ENCODE peak calls at places on chromosome 9, in six cellular contexts. One of them, this sample, is unnamed.

GRCh38 chr9:3553076-3553765 is 27.4 kb upstream of the RFX3 start:
- DNase-seq in foreskin keratinocyte: no peak
- DNase-seq in CD8-positive, alpha-beta T cell: no peak
- DNase-seq in dorsolateral prefrontal cortex: no peak
- DNase-seq in heart left ventricle: no peak
- DNase-seq in fibroblast of lung: no peak
- DNase-seq in this sample: no peak

GRCh38 chr9:133991211-133991921 is 758 bp downstream of the VAV2 start:
- DNase-seq in foreskin keratinocyte: no peak
- DNase-seq in CD8-positive, alpha-beta T cell: no peak
- DNase-seq in dorsolateral prefrontal cortex: no peak
- DNase-seq in fibroblast of lung: no peak
- DNase-seq in heart left ventricle: no peak
- DNase-seq in this sample: no peak

GRCh38 chr9:97984188-97985057 is 1.3 kb downstream of the ANP32B start:
- DNase-seq in fibroblast of lung: peak; percentile 75
- DNase-seq in heart left ventricle: peak; percentile 81
- DNase-seq in foreskin keratinocyte: no peak
- DNase-seq in dorsolateral prefrontal cortex: peak; percentile 77
- DNase-seq in CD8-positive, alpha-beta T cell: peak; percentile 81
- DNase-seq in this sample: no peak

GRCh38 chr9:108436470-108436869 is 419.3 kb downstream of the ACTL7B start:
- DNase-seq in dorsolateral prefrontal cortex: no peak
- DNase-seq in CD8-positive, alpha-beta T cell: no peak
- DNase-seq in fibroblast of lung: peak; percentile 48
- DNase-seq in heart left ventricle: no peak
- DNase-seq in foreskin keratinocyte: no peak
- DNase-seq in this sample: no peak

GRCh38 chr9:107137495-107138202 is 145.4 kb upstream of the RAD23B start:
- DNase-seq in dorsolateral prefrontal cortex: no peak
- DNase-seq in foreskin keratinocyte: no peak
- DNase-seq in CD8-positive, alpha-beta T cell: no peak
- DNase-seq in fibroblast of lung: no peak
- DNase-seq in heart left ventricle: no peak
- DNase-seq in this sample: no peak

GRCh38 chr9:23799521-23799920 is 26.5 kb downstream of the ELAVL2 start:
- DNase-seq in heart left ventricle: no peak
- DNase-seq in dorsolateral prefrontal cortex: no peak
- DNase-seq in CD8-positive, alpha-beta T cell: no peak
- DNase-seq in fibroblast of lung: no peak
- DNase-seq in foreskin keratinocyte: no peak
- DNase-seq in this sample: no peak

GRCh38 chr9:127004946-127005769 is 90.6 kb downstream of the RALGPS1 start:
- DNase-seq in foreskin keratinocyte: peak; percentile 23
- DNase-seq in fibroblast of lung: peak; percentile 73
- DNase-seq in heart left ventricle: no peak
- DNase-seq in CD8-positive, alpha-beta T cell: peak; percentile 84
- DNase-seq in dorsolateral prefrontal cortex: no peak
- DNase-seq in this sample: peak; percentile 40

GRCh38 chr9:131868766-131869165 is 128.9 kb upstream of the RAPGEF1 start:
- DNase-seq in foreskin keratinocyte: no peak
- DNase-seq in dorsolateral prefrontal cortex: no peak
- DNase-seq in CD8-positive, alpha-beta T cell: no peak
- DNase-seq in fibroblast of lung: peak; percentile 4
- DNase-seq in heart left ventricle: no peak
- DNase-seq in this sample: no peak

GRCh38 chr9:137411670-137412380 is 11.1 kb downstream of the EXD3 start:
- DNase-seq in CD8-positive, alpha-beta T cell: no peak
- DNase-seq in heart left ventricle: peak; percentile 89
- DNase-seq in dorsolateral prefrontal cortex: no peak
- DNase-seq in foreskin keratinocyte: peak; percentile 49
- DNase-seq in fibroblast of lung: peak; percentile 94
- DNase-seq in this sample: peak; percentile 63

GRCh38 chr9:37425298-37425752 is 2.8 kb downstream of the GRHPR start:
- DNase-seq in fibroblast of lung: peak; percentile 27
- DNase-seq in heart left ventricle: no peak
- DNase-seq in CD8-positive, alpha-beta T cell: no peak
- DNase-seq in dorsolateral prefrontal cortex: no peak
- DNase-seq in foreskin keratinocyte: no peak
- DNase-seq in this sample: no peak

GRCh38 chr9:77707696-77708095 is 59.6 kb upstream of the GNA14 start:
- DNase-seq in foreskin keratinocyte: peak; percentile 88
- DNase-seq in dorsolateral prefrontal cortex: no peak
- DNase-seq in CD8-positive, alpha-beta T cell: no peak
- DNase-seq in heart left ventricle: peak; percentile 39
- DNase-seq in fibroblast of lung: peak; percentile 100
- DNase-seq in this sample: peak; percentile 74

GRCh38 chr9:26685857-26686256 is 206.7 kb downstream of the CAAP1 start:
- DNase-seq in heart left ventricle: no peak
- DNase-seq in fibroblast of lung: no peak
- DNase-seq in CD8-positive, alpha-beta T cell: no peak
- DNase-seq in foreskin keratinocyte: no peak
- DNase-seq in dorsolateral prefrontal cortex: no peak
- DNase-seq in this sample: no peak

GRCh38 chr9:106590759-106591505 is 272.0 kb upstream of the ZNF462 start:
- DNase-seq in fibroblast of lung: no peak
- DNase-seq in foreskin keratinocyte: no peak
- DNase-seq in dorsolateral prefrontal cortex: no peak
- DNase-seq in heart left ventricle: no peak
- DNase-seq in CD8-positive, alpha-beta T cell: no peak
- DNase-seq in this sample: no peak

GRCh38 chr9:76733096-76733495 is 31.1 kb upstream of the PCA3 start:
- DNase-seq in fibroblast of lung: peak; percentile 45
- DNase-seq in CD8-positive, alpha-beta T cell: no peak
- DNase-seq in heart left ventricle: no peak
- DNase-seq in foreskin keratinocyte: no peak
- DNase-seq in dorsolateral prefrontal cortex: no peak
- DNase-seq in this sample: no peak

GRCh38 chr9:31168161-31168560 is 1216.3 kb upstream of the ACO1 start:
- DNase-seq in CD8-positive, alpha-beta T cell: no peak
- DNase-seq in dorsolateral prefrontal cortex: no peak
- DNase-seq in heart left ventricle: no peak
- DNase-seq in fibroblast of lung: no peak
- DNase-seq in foreskin keratinocyte: peak; percentile 97
- DNase-seq in this sample: peak; percentile 88

GRCh38 chr9:129836342-129837007 is 1.2 kb downstream of the USP20 start:
- DNase-seq in dorsolateral prefrontal cortex: no peak
- DNase-seq in foreskin keratinocyte: no peak
- DNase-seq in CD8-positive, alpha-beta T cell: peak; percentile 63
- DNase-seq in fibroblast of lung: no peak
- DNase-seq in heart left ventricle: no peak
- DNase-seq in this sample: no peak

GRCh38 chr9:104280711-104281110 is 186.6 kb downstream of the SMC2 start:
- DNase-seq in heart left ventricle: no peak
- DNase-seq in foreskin keratinocyte: no peak
- DNase-seq in fibroblast of lung: no peak
- DNase-seq in CD8-positive, alpha-beta T cell: no peak
- DNase-seq in dorsolateral prefrontal cortex: no peak
- DNase-seq in this sample: no peak

GRCh38 chr9:134562146-134562753 is 79.4 kb upstream of the COL5A1 start:
- DNase-seq in dorsolateral prefrontal cortex: peak; percentile 6
- DNase-seq in foreskin keratinocyte: no peak
- DNase-seq in CD8-positive, alpha-beta T cell: no peak
- DNase-seq in heart left ventricle: no peak
- DNase-seq in fibroblast of lung: no peak
- DNase-seq in this sample: no peak

GRCh38 chr9:104992696-104993095 is 64.7 kb upstream of the ABCA1 start:
- DNase-seq in CD8-positive, alpha-beta T cell: no peak
- DNase-seq in fibroblast of lung: peak; percentile 88
- DNase-seq in dorsolateral prefrontal cortex: no peak
- DNase-seq in foreskin keratinocyte: no peak
- DNase-seq in heart left ventricle: no peak
- DNase-seq in this sample: no peak

GRCh38 chr9:109010676-109011655 is 2.3 kb downstream of the CTNNAL1 start:
- DNase-seq in heart left ventricle: no peak
- DNase-seq in foreskin keratinocyte: peak; percentile 49
- DNase-seq in dorsolateral prefrontal cortex: no peak
- DNase-seq in CD8-positive, alpha-beta T cell: peak; percentile 74
- DNase-seq in fibroblast of lung: peak; percentile 81
- DNase-seq in this sample: peak; percentile 55

GRCh38 chr9:38662763-38663593 is 42.6 kb upstream of the ANKRD18A start:
- DNase-seq in dorsolateral prefrontal cortex: peak; percentile 58
- DNase-seq in fibroblast of lung: peak; percentile 12
- DNase-seq in heart left ventricle: no peak
- DNase-seq in foreskin keratinocyte: no peak
- DNase-seq in CD8-positive, alpha-beta T cell: no peak
- DNase-seq in this sample: no peak

GRCh38 chr9:75889977-75890540 is 414 bp upstream of the PCSK5 start:
- DNase-seq in foreskin keratinocyte: no peak
- DNase-seq in heart left ventricle: peak; percentile 14
- DNase-seq in dorsolateral prefrontal cortex: no peak
- DNase-seq in CD8-positive, alpha-beta T cell: peak; percentile 24
- DNase-seq in fibroblast of lung: peak; percentile 73
- DNase-seq in this sample: no peak

DNA sequence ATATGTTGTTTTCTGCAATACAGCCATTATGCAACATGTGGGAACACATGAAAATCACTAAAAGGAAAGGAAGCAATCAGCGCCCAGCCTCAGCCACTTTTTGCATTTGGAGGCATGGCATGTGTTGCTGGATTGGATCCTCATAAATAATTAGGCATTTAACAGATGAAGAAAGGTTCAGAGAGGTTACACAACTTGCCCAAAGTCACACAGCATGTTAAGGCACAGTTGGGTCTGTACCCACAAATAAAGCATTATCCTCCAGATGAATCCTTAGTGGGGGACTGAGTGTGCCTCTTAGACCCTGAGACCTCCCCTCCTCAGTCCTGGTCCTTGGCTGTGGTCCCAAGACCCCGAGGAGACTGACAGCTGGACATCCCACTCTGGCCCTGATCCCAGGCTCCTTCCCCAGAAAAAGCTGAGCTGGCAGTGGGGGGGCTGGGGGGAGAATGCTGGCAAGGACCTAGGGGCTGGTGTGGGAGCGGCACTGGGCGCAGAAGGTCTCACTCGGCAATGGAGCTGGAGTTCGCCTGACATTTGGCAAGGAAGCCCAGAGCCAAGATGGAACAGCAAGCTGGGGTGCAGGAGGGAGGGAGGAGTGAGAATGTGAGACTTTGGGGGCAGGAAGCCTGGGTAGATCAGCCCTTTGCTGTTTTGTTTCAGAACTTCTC is 6.9 kb upstream of the AKNA start:
- DNase-seq in dorsolateral prefrontal cortex: no peak
- DNase-seq in heart left ventricle: no peak
- DNase-seq in foreskin keratinocyte: no peak
- DNase-seq in fibroblast of lung: no peak
- DNase-seq in CD8-positive, alpha-beta T cell: no peak
- DNase-seq in this sample: no peak
- H3K27ac ChIP-seq in dorsolateral prefrontal cortex: no peak overlapping the region
- H3K27ac ChIP-seq in heart left ventricle: peak overlapping the region; percentile 13
- H3K27ac ChIP-seq in foreskin keratinocyte: no peak overlapping the region
- H3K27ac ChIP-seq in fibroblast of lung: no peak overlapping the region
- H3K27ac ChIP-seq in CD8-positive, alpha-beta T cell: peak overlapping the region; percentile 27
- H3K27ac ChIP-seq in this sample: no peak overlapping the region

GRCh38 chr9:93897075-93897970 is 57.8 kb downstream of the BARX1 start:
- DNase-seq in foreskin keratinocyte: no peak
- DNase-seq in dorsolateral prefrontal cortex: no peak
- DNase-seq in CD8-positive, alpha-beta T cell: no peak
- DNase-seq in fibroblast of lung: no peak
- DNase-seq in heart left ventricle: no peak
- DNase-seq in this sample: no peak
- H3K27ac ChIP-seq in foreskin keratinocyte: no peak overlapping the region
- H3K27ac ChIP-seq in dorsolateral prefrontal cortex: no peak overlapping the region
- H3K27ac ChIP-seq in CD8-positive, alpha-beta T cell: no peak overlapping the region
- H3K27ac ChIP-seq in fibroblast of lung: no peak overlapping the region
- H3K27ac ChIP-seq in heart left ventricle: no peak overlapping the region
- H3K27ac ChIP-seq in this sample: no peak overlapping the region

GRCh38 chr9:20491612-20492011 is 130.7 kb downstream of the MLLT3 start:
- DNase-seq in fibroblast of lung: no peak
- DNase-seq in CD8-positive, alpha-beta T cell: no peak
- DNase-seq in heart left ventricle: no peak
- DNase-seq in foreskin keratinocyte: no peak
- DNase-seq in dorsolateral prefrontal cortex: no peak
- DNase-seq in this sample: no peak

GRCh38 chr9:20495133-20495532 is 127.2 kb downstream of the MLLT3 start:
- DNase-seq in foreskin keratinocyte: no peak
- DNase-seq in fibroblast of lung: no peak
- DNase-seq in dorsolateral prefrontal cortex: no peak
- DNase-seq in CD8-positive, alpha-beta T cell: no peak
- DNase-seq in heart left ventricle: no peak
- DNase-seq in this sample: no peak

GRCh38 chr9:20490246-20490834 is 132.0 kb downstream of the MLLT3 start:
- DNase-seq in foreskin keratinocyte: peak; percentile 27
- DNase-seq in fibroblast of lung: no peak
- DNase-seq in heart left ventricle: no peak
- DNase-seq in CD8-positive, alpha-beta T cell: no peak
- DNase-seq in dorsolateral prefrontal cortex: no peak
- DNase-seq in this sample: no peak

GRCh38 chr9:20494035-20494434 is 128.3 kb downstream of the MLLT3 start:
- DNase-seq in foreskin keratinocyte: no peak
- DNase-seq in CD8-positive, alpha-beta T cell: no peak
- DNase-seq in dorsolateral prefrontal cortex: no peak
- DNase-seq in fibroblast of lung: no peak
- DNase-seq in heart left ventricle: no peak
- DNase-seq in this sample: no peak

GRCh38 chr9:20492772-20493171 is 129.5 kb downstream of the MLLT3 start:
- DNase-seq in foreskin keratinocyte: no peak
- DNase-seq in CD8-positive, alpha-beta T cell: no peak
- DNase-seq in heart left ventricle: no peak
- DNase-seq in dorsolateral prefrontal cortex: no peak
- DNase-seq in fibroblast of lung: no peak
- DNase-seq in this sample: no peak
- H3K27ac ChIP-seq in foreskin keratinocyte: no peak overlapping the region
- H3K27ac ChIP-seq in CD8-positive, alpha-beta T cell: no peak overlapping the region
- H3K27ac ChIP-seq in heart left ventricle: no peak overlapping the region
- H3K27ac ChIP-seq in dorsolateral prefrontal cortex: no peak overlapping the region
- H3K27ac ChIP-seq in fibroblast of lung: no peak overlapping the region
- H3K27ac ChIP-seq in this sample: no peak overlapping the region

DNA sequence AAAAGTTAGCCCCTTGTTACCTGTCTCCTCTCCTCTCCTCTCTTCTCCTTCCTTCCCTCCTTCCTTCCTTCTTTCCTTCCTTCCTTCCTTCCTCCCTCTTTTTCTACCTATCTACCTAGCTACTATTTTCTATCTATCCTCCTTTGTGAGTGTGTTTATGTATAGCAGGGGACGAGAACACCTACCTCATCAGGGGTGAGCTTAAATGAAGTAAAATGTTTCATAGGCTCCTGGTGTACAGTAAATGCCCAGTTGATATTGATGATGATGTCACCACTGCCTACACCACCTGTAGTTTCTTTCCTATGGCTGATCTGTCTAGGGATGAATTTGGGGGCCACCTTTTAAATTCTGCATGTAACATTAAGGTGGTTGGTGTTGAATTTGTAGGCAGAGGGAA is 4.3 kb downstream of the SPIN1 start:
- DNase-seq in heart left ventricle: no peak
- DNase-seq in CD8-positive, alpha-beta T cell: no peak
- DNase-seq in dorsolateral prefrontal cortex: no peak
- DNase-seq in fibroblast of lung: no peak
- DNase-seq in foreskin keratinocyte: no peak
- DNase-seq in this sample: no peak
- H3K27ac ChIP-seq in heart left ventricle: peak overlapping the region; percentile 50
- H3K27ac ChIP-seq in CD8-positive, alpha-beta T cell: no peak overlapping the region
- H3K27ac ChIP-seq in dorsolateral prefrontal cortex: peak overlapping the region; percentile 28
- H3K27ac ChIP-seq in fibroblast of lung: no peak overlapping the region
- H3K27ac ChIP-seq in foreskin keratinocyte: no peak overlapping the region
- H3K27ac ChIP-seq in this sample: no peak overlapping the region

This sample was measured in epithelial cell of prostate.